ENCODE peak calls at places on chromosomes 7 and 10, in six cellular contexts. W is GM12891, X is HepG2, I is H1, K is GM12878, N is K562. B is an unnamed sample.

GRCh38 chr7:151124205-151124880 is 38.1 kb downstream of the AGAP3 start:
- DNase-seq in X (no peak), W (no peak), K (no peak), I (no peak), N (no peak), B (no peak)

GRCh38 chr10:509361-510102 is 179.9 kb downstream of the DIP2C start:
- DNase-seq in W (no peak), X (no peak), K (no peak), N (no peak), I (no peak), B (no peak)

GRCh38 chr7:1889556-1890181 is 219.6 kb downstream of the ELFN1 start:
- DNase-seq in X (no peak), N (no peak), K (no peak), I (no peak), W (no peak), B (no peak)

GRCh38 chr7:117750612-117751563 is 122.4 kb downstream of the CTTNBP2 start:
- DNase-seq in I (no peak), N (peak), X (peak), W (no peak), K (no peak), B (no peak)

GRCh38 chr10:38127812-38128211 is 33.7 kb downstream of the ZNF37A start:
- DNase-seq in X (no peak), W (no peak), I (no peak), N (no peak), K (no peak), B (no peak)

GRCh38 chr10:75565286-75566251 is 134.1 kb downstream of the LRMDA start:
- DNase-seq in W (no peak), K (peak), I (no peak), N (no peak), X (peak), B (no peak)

GRCh38 chr7:114857605-114858004 is 64.3 kb upstream of the MDFIC start:
- DNase-seq in N (no peak), W (no peak), X (no peak), I (no peak), K (no peak), B (no peak)

GRCh38 chr7:80247144-80247543 is 112.5 kb downstream of the GNAI1 start:
- DNase-seq in W (no peak), K (no peak), N (no peak), I (no peak), X (no peak), B (no peak)

GRCh38 chr7:20241491-20242261 is 24.5 kb upstream of the MACC1 start:
- DNase-seq in K (peak), I (no peak), N (no peak), X (peak), W (no peak), B (no peak)

GRCh38 chr7:134262322-134262721 is 54.4 kb downstream of the SLC35B4 start:
- DNase-seq in K (no peak), N (no peak), I (no peak), X (no peak), W (no peak), B (no peak)

GRCh38 chr10:73647211-73647874 is 6.1 kb upstream of the MYOZ1 start:
- DNase-seq in X (no peak), W (no peak), N (no peak), K (no peak), I (peak), B (no peak)

GRCh38 chr10:97463363-97464132 is 17.6 kb downstream of the ZDHHC16 start:
- DNase-seq in K (peak), W (no peak), N (peak), I (peak), X (peak), B (no peak)

GRCh38 chr10:84460520-84460919 is 132.1 kb downstream of the CCSER2 start:
- DNase-seq in K (no peak), N (no peak), I (no peak), X (no peak), W (no peak), B (no peak)

GRCh38 chr10:100413206-100413605 is 49.6 kb upstream of the WNT8B start:
- DNase-seq in I (no peak), K (no peak), N (no peak), W (no peak), X (no peak), B (no peak)

GRCh38 chr10:3882855-3883254 is 97.8 kb upstream of the KLF6 start:
- DNase-seq in X (no peak), K (no peak), W (no peak), I (no peak), N (no peak), B (no peak)

GRCh38 chr7:149885191-149886017 is 11.6 kb downstream of the ATP6V0E2 start:
- DNase-seq in X (peak), I (no peak), W (no peak), K (no peak), N (no peak), B (no peak)

GRCh38 chr10:3624367-3624766 is 160.6 kb downstream of the KLF6 start:
- DNase-seq in I (no peak), X (no peak), N (no peak), K (no peak), W (no peak), B (no peak)

GRCh38 chr10:92434385-92434784 is 139.5 kb downstream of the IDE start:
- DNase-seq in I (no peak), X (no peak), K (no peak), W (no peak), N (no peak), B (no peak)

GRCh38 chr10:819326-819725 is 112.2 kb downstream of the LARP4B start:
- DNase-seq in K (no peak), I (no peak), X (no peak), W (no peak), N (no peak), B (no peak)

GRCh38 chr10:116324951-116325635 is 845 bp downstream of the CCDC172 start:
- DNase-seq in N (no peak), I (peak), W (no peak), K (no peak), X (no peak), B (no peak)

GRCh38 chr7:98879198-98879988 is 1.1 kb downstream of the TRRAP start:
- DNase-seq in K (peak), I (peak), N (peak), W (peak), X (peak), B (no peak)

GRCh38 chr7:3089493-3089892 is 45.8 kb upstream of the CARD11 start:
- DNase-seq in I (peak), W (no peak), X (peak), K (no peak), N (peak), B (no peak)

GRCh38 chr7:8206950-8207349 is 55.0 kb downstream of the ICA1 start:
- DNase-seq in N (no peak), I (no peak), W (no peak), X (no peak), K (no peak), B (no peak)

GRCh38 chr10:121080324-121080807 is 229.2 kb downstream of the WDR11 start:
- DNase-seq in X (no peak), I (no peak), W (no peak), N (no peak), K (no peak), B (no peak)

GRCh38 chr10:76866841-76867586 is 770.6 kb downstream of the KCNMA1 start:
- DNase-seq in X (no peak), W (no peak), I (no peak), K (no peak), N (no peak), B (no peak)

GRCh38 chr7:55499591-55499990 is 72.7 kb downstream of the VOPP1 start:
- DNase-seq in I (no peak), W (no peak), X (no peak), N (no peak), K (no peak), B (no peak)

GRCh38 chr7:100546129-100546867 is 7.3 kb downstream of the AGFG2 start:
- DNase-seq in W (no peak), X (peak), I (no peak), K (no peak), N (no peak), B (no peak)

GRCh38 chr10:119517235-119518141 is 25.0 kb downstream of the RGS10 start:
- DNase-seq in W (peak), K (peak), N (no peak), X (no peak), I (no peak), B (peak)

GRCh38 chr7:22885824-22886255 is 63.2 kb upstream of the TOMM7 start:
- DNase-seq in I (no peak), N (no peak), W (peak), K (peak), X (no peak), B (peak)

GRCh38 chr7:19177269-19177668 is 32.0 kb upstream of the FERD3L start:
- DNase-seq in N (no peak), K (no peak), X (no peak), W (no peak), I (no peak), B (no peak)

GRCh38 chr10:73641272-73642060 is at the start of gene MYOZ1:
- DNase-seq in K (no peak), W (no peak), X (no peak), N (peak), I (no peak), B (no peak)

GRCh38 chr7:4939971-4940720 is 18.8 kb downstream of the MMD2 start:
- DNase-seq in K (no peak), W (no peak), I (no peak), X (no peak), N (no peak), B (no peak)

GRCh38 chr10:132397036-132397541 is at the start of gene PWWP2B:
- DNase-seq in X (no peak), K (no peak), N (peak), I (no peak), W (peak), B (no peak)

GRCh38 chr10:132394936-132395703 is 1.9 kb upstream of the PWWP2B start:
- DNase-seq in I (no peak), K (no peak), N (no peak), X (no peak), W (no peak), B (no peak)

GRCh38 chr10:132396495-132397035 is 435 bp upstream of the PWWP2B start:
- DNase-seq in X (peak), N (peak), I (no peak), W (peak), K (no peak), B (no peak)

GRCh38 chr10:132394201-132394811 is 2.7 kb upstream of the PWWP2B start:
- DNase-seq in W (no peak), I (no peak), X (no peak), K (no peak), N (no peak), B (no peak)

GRCh38 chr10:132395704-132396494 is 1.1 kb upstream of the PWWP2B start:
- DNase-seq in I (peak), K (no peak), X (peak), W (no peak), N (peak), B (no peak)
- TF ChIP-seq POLR2A in I (no peak), K (no peak), X (peak), W (no peak), N (no peak), B (no peak)

GRCh38 chr10:5546891-5547683 is 22.3 kb downstream of the CALML3 start:
- DNase-seq in K (no peak), I (no peak), X (peak), N (no peak), W (no peak), B (no peak)
- TF ChIP-seq TAF1 in K (no peak), I (no peak), X (no peak), N (no peak), W (no peak), B (no peak)

GRCh38 chr10:69327463-69328345 is 49.4 kb downstream of the HK1 start:
- DNase-seq in N (no peak), W (no peak), I (no peak), X (no peak), K (no peak), B (peak)
- TF ChIP-seq POLR2A in N (no peak), W (no peak), I (no peak), X (no peak), K (peak), B (peak)

GRCh38 chr10:60237977-60238376 is 151.7 kb downstream of the ANK3 start:
- DNase-seq in N (no peak), X (no peak), I (no peak), K (peak), W (peak), B (no peak)

GRCh38 chr10:60235001-60235400 is 154.7 kb downstream of the ANK3 start:
- DNase-seq in W (no peak), I (no peak), K (no peak), N (no peak), X (no peak), B (no peak)

GRCh38 chr10:60236869-60237524 is 152.7 kb downstream of the ANK3 start:
- DNase-seq in I (no peak), W (peak), N (no peak), X (no peak), K (peak), B (peak)

GRCh38 chr10:60230892-60231291 is 158.8 kb downstream of the ANK3 start:
- DNase-seq in N (no peak), W (no peak), X (no peak), I (no peak), K (no peak), B (no peak)

GRCh38 chr10:60234531-60234930 is 155.1 kb downstream of the ANK3 start:
- DNase-seq in N (no peak), W (no peak), I (no peak), K (no peak), X (no peak), B (no peak)
- TF ChIP-seq TAF1 in N (no peak), W (no peak), I (no peak), K (no peak), X (no peak), B (no peak)

GRCh38 chr7:95476904-95477594 is 8.7 kb upstream of the ASB4 start:
- DNase-seq in N (peak), X (peak), K (peak), W (no peak), I (no peak), B (no peak)
- TF ChIP-seq POLR2A in N (no peak), X (no peak), K (no peak), W (no peak), I (no peak), B (no peak)

DNA sequence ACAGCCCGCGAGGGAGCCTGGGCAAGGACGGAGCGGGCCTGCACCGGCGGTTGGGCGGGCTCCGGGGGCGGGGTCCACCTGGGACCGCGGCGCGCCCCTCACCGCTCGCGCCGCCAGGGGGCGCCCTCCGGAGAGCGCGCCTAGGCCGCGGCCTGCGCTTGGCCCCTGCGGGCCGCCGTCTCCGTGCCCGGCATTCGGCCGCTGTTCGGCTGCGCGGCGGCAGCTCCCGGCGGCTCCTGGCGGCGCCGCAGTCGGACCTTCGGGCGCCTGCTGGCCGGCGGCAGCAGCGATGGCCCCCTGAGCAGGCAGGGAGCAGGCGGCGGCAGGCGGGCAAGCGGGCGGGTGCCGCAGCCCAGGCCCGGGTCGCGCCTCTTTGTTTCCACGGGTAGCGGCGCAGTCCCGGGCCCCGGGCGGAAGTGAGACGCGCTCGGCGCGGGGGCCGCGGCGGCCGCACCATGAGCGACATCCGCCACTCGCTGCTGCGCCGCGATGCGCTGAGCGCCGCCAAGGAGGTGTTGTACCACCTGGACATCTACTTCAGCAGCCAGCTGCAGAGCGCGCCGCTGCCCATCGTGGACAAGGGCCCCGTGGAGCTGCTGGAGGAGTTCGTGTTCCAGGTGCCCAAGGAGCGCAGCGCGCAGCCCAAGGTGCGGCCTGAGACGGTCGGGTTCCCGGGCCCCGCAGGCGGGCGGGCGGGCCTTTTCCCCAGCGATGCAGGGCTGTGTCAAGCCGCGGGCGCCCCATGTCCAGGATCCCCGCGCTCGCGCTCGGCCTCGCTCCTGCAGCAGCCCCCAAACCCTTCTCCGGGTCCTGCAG is at the start of gene INTS15:
- DNase-seq in K (no peak), I (peak), N (peak), W (peak), X (peak), B (peak)
- TF ChIP-seq TAF1 in K (peak), I (peak), N (peak), W (peak), X (peak), B (peak)

GRCh38 chr10:13349776-13350274 is 1.7 kb upstream of the SEPHS1 start:
- DNase-seq in N (peak), W (no peak), X (no peak), K (no peak), I (peak), B (no peak)
- TF ChIP-seq POLR2A in N (no peak), W (no peak), X (no peak), K (no peak), I (peak), B (no peak)

GRCh38 chr10:115278294-115278693 is 185.1 kb downstream of the ATRNL1 start:
- DNase-seq in W (no peak), N (no peak), I (no peak), K (no peak), X (no peak), B (no peak)
- TF ChIP-seq TAF1 in W (no peak), N (no peak), I (no peak), K (no peak), X (no peak), B (no peak)

DNA sequence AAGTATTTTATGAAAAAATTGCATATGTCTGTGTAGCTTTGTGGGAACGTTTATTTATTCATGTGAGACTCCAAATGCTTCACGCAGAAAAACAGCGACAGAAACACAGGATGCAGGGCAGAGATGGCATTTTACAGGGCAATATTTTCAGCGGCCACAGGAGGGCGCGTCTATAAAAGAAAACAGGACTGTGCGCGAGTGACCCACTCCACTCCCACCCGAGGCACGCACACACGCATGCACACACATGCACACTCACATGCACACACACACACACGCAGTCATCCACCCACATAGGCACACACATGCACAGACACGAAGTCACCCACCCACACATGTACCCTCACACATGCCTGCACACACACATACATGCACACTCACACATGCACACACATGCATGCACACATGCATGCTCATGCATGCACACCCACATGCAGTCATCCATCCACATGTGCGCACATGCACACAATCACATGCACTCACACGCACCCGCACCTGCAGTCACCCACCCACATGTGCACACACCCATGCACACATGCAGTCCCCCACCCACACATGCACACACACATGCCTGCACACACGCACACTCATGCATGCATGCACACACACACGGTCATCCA is 96.3 kb downstream of the DNAJB6 start:
- DNase-seq in I (peak), K (no peak), X (no peak), W (no peak), N (peak), B (no peak)
- TF ChIP-seq POLR2A in I (no peak), K (no peak), X (no peak), W (no peak), N (no peak), B (no peak)

GRCh38 chr10:43923328-43923727 is 274.6 kb upstream of the ZNF32 start:
- DNase-seq in K (no peak), W (no peak), X (no peak), I (no peak), N (no peak), B (no peak)
- TF ChIP-seq TAF1 in K (no peak), W (no peak), X (no peak), I (no peak), N (no peak), B (no peak)

B was measured in GM12892.